ENCODE peak calls at places on chromosomes 1 and 21, in four cellular contexts. One of them, this sample, is unnamed. For H3K4me1, the result is how much of the 10 kb centered on the place peaks cover.

GRCh38 chr1:151639466-151639865 is 27.6 kb downstream of the SNX27 start:
- DNase-seq in H9: no peak
- DNase-seq in fibroblast of lung: peak
- DNase-seq in GM23338: no peak
- DNase-seq in this sample: no peak

GRCh38 chr1:244049969-244050834 is 881 bp upstream of the ZBTB18 start:
- DNase-seq in H9: no peak
- DNase-seq in fibroblast of lung: no peak
- DNase-seq in GM23338: peak
- DNase-seq in this sample: no peak

GRCh38 chr1:177311111-177311510 is 140.4 kb downstream of the BRINP2 start:
- DNase-seq in H9: no peak
- DNase-seq in fibroblast of lung: no peak
- DNase-seq in GM23338: no peak
- DNase-seq in this sample: no peak

GRCh38 chr1:116165572-116165971 is 54.4 kb downstream of the MAB21L3 start:
- DNase-seq in H9: no peak
- DNase-seq in fibroblast of lung: no peak
- DNase-seq in GM23338: no peak
- DNase-seq in this sample: no peak

GRCh38 chr1:42998381-42998780 is 39.7 kb upstream of the SLC2A1 start:
- DNase-seq in H9: no peak
- DNase-seq in fibroblast of lung: no peak
- DNase-seq in GM23338: no peak
- DNase-seq in this sample: no peak

GRCh38 chr1:172351347-172351746 is 69.1 kb upstream of the C1orf105 start:
- DNase-seq in H9: no peak
- DNase-seq in fibroblast of lung: peak
- DNase-seq in GM23338: no peak
- DNase-seq in this sample: no peak

GRCh38 chr1:8516793-8517556 is 199.1 kb downstream of the SLC45A1 start:
- DNase-seq in H9: no peak
- DNase-seq in fibroblast of lung: peak
- DNase-seq in GM23338: no peak
- DNase-seq in this sample: no peak

GRCh38 chr21:42777757-42778344 is 101.5 kb downstream of the WDR4 start:
- DNase-seq in H9: no peak
- DNase-seq in fibroblast of lung: no peak
- DNase-seq in GM23338: no peak
- DNase-seq in this sample: no peak

GRCh38 chr21:22711636-22712035 is 1713.4 kb downstream of the NCAM2 start:
- DNase-seq in H9: no peak
- DNase-seq in fibroblast of lung: no peak
- DNase-seq in GM23338: no peak
- DNase-seq in this sample: no peak

GRCh38 chr1:220368352-220369265 is 96.4 kb upstream of the RAB3GAP2 start:
- DNase-seq in H9: peak
- DNase-seq in fibroblast of lung: peak
- DNase-seq in GM23338: peak
- DNase-seq in this sample: peak

GRCh38 chr21:45263534-45263933 is 24.2 kb downstream of the POFUT2 start:
- DNase-seq in H9: peak
- DNase-seq in fibroblast of lung: no peak
- DNase-seq in GM23338: no peak
- DNase-seq in this sample: no peak

GRCh38 chr1:22745675-22746585 is 35.3 kb downstream of the EPHB2 start:
- DNase-seq in H9: no peak
- DNase-seq in fibroblast of lung: peak
- DNase-seq in GM23338: no peak
- DNase-seq in this sample: peak

GRCh38 chr21:34260598-34260997 is 103.2 kb upstream of the KCNE2 start:
- DNase-seq in H9: no peak
- DNase-seq in fibroblast of lung: no peak
- DNase-seq in GM23338: no peak
- DNase-seq in this sample: no peak

GRCh38 chr1:190168116-190168515 is 309.5 kb downstream of the BRINP3 start:
- DNase-seq in H9: no peak
- DNase-seq in fibroblast of lung: peak
- DNase-seq in GM23338: no peak
- DNase-seq in this sample: peak

GRCh38 chr1:216983823-216984222 is 260.6 kb upstream of the ESRRG start:
- DNase-seq in H9: no peak
- DNase-seq in fibroblast of lung: no peak
- DNase-seq in GM23338: no peak
- DNase-seq in this sample: no peak

GRCh38 chr1:234731371-234732085 is 121.5 kb upstream of the IRF2BP2 start:
- DNase-seq in H9: no peak
- DNase-seq in fibroblast of lung: peak
- DNase-seq in GM23338: no peak
- DNase-seq in this sample: no peak

GRCh38 chr1:51302270-51302669 is 28.1 kb downstream of the TTC39A start:
- DNase-seq in H9: no peak
- DNase-seq in fibroblast of lung: no peak
- DNase-seq in GM23338: no peak
- DNase-seq in this sample: no peak

GRCh38 chr1:40532844-40533424 is 1.5 kb downstream of the ZNF684 start:
- DNase-seq in H9: no peak
- DNase-seq in fibroblast of lung: peak
- DNase-seq in GM23338: peak
- DNase-seq in this sample: peak

GRCh38 chr1:243734311-243734700 is 115.7 kb downstream of the AKT3 start:
- DNase-seq in H9: no peak
- DNase-seq in fibroblast of lung: no peak
- DNase-seq in GM23338: no peak
- DNase-seq in this sample: no peak

GRCh38 chr1:226603030-226603960 is 54.7 kb downstream of the STUM start:
- DNase-seq in H9: no peak
- DNase-seq in fibroblast of lung: peak
- DNase-seq in GM23338: no peak
- DNase-seq in this sample: no peak

GRCh38 chr21:46052703-46053651 is 44.9 kb upstream of the COL6A2 start:
- DNase-seq in H9: peak
- DNase-seq in fibroblast of lung: peak
- DNase-seq in GM23338: no peak
- DNase-seq in this sample: peak

GRCh38 chr1:95018602-95019369 is 54.0 kb downstream of the ALG14 start:
- DNase-seq in H9: no peak
- DNase-seq in fibroblast of lung: no peak
- DNase-seq in GM23338: no peak
- DNase-seq in this sample: no peak

GRCh38 chr1:202105571-202106339 is 17.0 kb upstream of the GPR37L1 start:
- DNase-seq in H9: peak
- DNase-seq in fibroblast of lung: peak
- DNase-seq in GM23338: peak
- DNase-seq in this sample: peak

GRCh38 chr1:55965981-55966461 is 613.3 kb downstream of the PLPP3 start:
- DNase-seq in H9: no peak
- DNase-seq in fibroblast of lung: no peak
- DNase-seq in GM23338: no peak
- DNase-seq in this sample: no peak

GRCh38 chr1:18539171-18539570 is 58.4 kb downstream of the KLHDC7A start:
- DNase-seq in H9: peak
- DNase-seq in fibroblast of lung: no peak
- DNase-seq in GM23338: no peak
- DNase-seq in this sample: no peak
- TF ChIP-seq CTCF in H9: no peak
- TF ChIP-seq CTCF in fibroblast of lung: no peak
- TF ChIP-seq CTCF in GM23338: no peak
- TF ChIP-seq CTCF in this sample: no peak

GRCh38 chr1:1003618-1004419 is 3.9 kb upstream of the HES4 start:
- DNase-seq in H9: peak
- DNase-seq in fibroblast of lung: no peak
- DNase-seq in GM23338: no peak
- DNase-seq in this sample: no peak
- H3K4me1 ChIP-seq in H9: under half
- H3K4me1 ChIP-seq in fibroblast of lung: under half
- H3K4me1 ChIP-seq in GM23338: under half
- H3K4me1 ChIP-seq in this sample: under half

GRCh38 chr1:110235839-110236682 is 25.9 kb downstream of the KCNC4 start:
- DNase-seq in H9: no peak
- DNase-seq in fibroblast of lung: peak
- DNase-seq in GM23338: no peak
- DNase-seq in this sample: peak
- H3K4me2 ChIP-seq in H9: no peak
- H3K4me2 ChIP-seq in fibroblast of lung: no peak
- H3K4me2 ChIP-seq in GM23338: no peak
- H3K4me2 ChIP-seq in this sample: peak

GRCh38 chr1:167538657-167539056 is 14.9 kb downstream of the CREG1 start:
- DNase-seq in H9: peak
- DNase-seq in fibroblast of lung: peak
- DNase-seq in GM23338: peak
- DNase-seq in this sample: no peak
- TF ChIP-seq CTCF in H9: peak
- TF ChIP-seq CTCF in fibroblast of lung: peak
- TF ChIP-seq CTCF in GM23338: peak
- TF ChIP-seq CTCF in this sample: no peak

DNA sequence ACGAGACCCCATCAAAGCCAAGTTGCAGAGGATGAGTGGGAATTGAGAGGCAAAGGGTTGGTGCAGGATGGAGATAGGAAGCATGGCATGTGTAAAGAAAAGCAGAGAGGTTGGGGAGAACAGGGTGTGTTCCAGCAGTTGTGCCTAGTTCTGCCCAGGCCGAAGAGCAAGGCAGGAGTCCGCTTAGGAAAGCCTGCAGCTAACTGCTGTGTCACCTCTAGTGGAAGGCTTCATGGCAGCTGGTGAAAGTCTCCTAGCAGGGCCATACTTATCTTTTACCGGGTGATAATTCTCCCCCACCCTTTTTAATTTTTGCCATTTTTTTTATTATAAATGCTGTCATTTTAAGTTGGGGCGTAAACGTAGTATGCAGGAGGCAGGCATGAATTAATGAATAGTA is 93.6 kb downstream of the NFIA start:
- DNase-seq in H9: no peak
- DNase-seq in fibroblast of lung: no peak
- DNase-seq in GM23338: no peak
- DNase-seq in this sample: no peak
- H3K4me1 ChIP-seq in H9: under half
- H3K4me1 ChIP-seq in fibroblast of lung: under half
- H3K4me1 ChIP-seq in GM23338: under half
- H3K4me1 ChIP-seq in this sample: under half

GRCh38 chr1:154446292-154446691 is 41.1 kb downstream of the IL6R start:
- DNase-seq in H9: no peak
- DNase-seq in fibroblast of lung: peak
- DNase-seq in GM23338: no peak
- DNase-seq in this sample: no peak

GRCh38 chr1:154442006-154442740 is 37.0 kb downstream of the IL6R start:
- DNase-seq in H9: no peak
- DNase-seq in fibroblast of lung: no peak
- DNase-seq in GM23338: peak
- DNase-seq in this sample: no peak

GRCh38 chr1:154448271-154448905 is 43.2 kb downstream of the IL6R start:
- DNase-seq in H9: no peak
- DNase-seq in fibroblast of lung: no peak
- DNase-seq in GM23338: no peak
- DNase-seq in this sample: no peak

GRCh38 chr1:154443274-154444013 is 38.3 kb downstream of the IL6R start:
- DNase-seq in H9: no peak
- DNase-seq in fibroblast of lung: no peak
- DNase-seq in GM23338: no peak
- DNase-seq in this sample: no peak

DNA sequence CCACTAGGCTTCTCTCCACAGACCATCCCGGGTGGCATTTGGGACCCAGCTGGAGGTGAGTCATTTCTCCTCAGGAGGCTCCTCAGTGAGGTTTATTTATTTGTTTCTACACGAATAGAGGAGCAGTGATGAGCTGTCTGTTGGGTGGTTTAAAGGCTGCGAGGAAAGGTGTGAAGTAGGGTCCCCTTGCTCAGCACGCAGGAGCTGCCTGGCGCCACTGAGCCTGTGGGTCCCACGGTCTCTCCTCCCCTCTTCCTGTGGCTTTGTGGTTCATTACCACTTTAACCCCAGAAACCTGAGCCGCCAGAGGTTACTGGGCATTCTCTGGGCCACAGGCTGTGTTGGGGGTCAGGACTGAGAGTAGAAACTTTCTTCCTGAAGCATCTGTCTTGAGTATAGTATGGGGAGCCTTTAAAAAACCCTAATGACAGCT is 39.9 kb downstream of the IL6R start:
- DNase-seq in H9: no peak
- DNase-seq in fibroblast of lung: peak
- DNase-seq in GM23338: no peak
- DNase-seq in this sample: no peak
- H3K4me2 ChIP-seq in H9: no peak
- H3K4me2 ChIP-seq in fibroblast of lung: peak
- H3K4me2 ChIP-seq in GM23338: no peak
- H3K4me2 ChIP-seq in this sample: no peak

GRCh38 chr1:212138441-212138840 is 102.9 kb downstream of the DTL start:
- DNase-seq in H9: no peak
- DNase-seq in fibroblast of lung: no peak
- DNase-seq in GM23338: no peak
- DNase-seq in this sample: peak
- TF ChIP-seq CTCF in H9: no peak
- TF ChIP-seq CTCF in fibroblast of lung: no peak
- TF ChIP-seq CTCF in GM23338: no peak
- TF ChIP-seq CTCF in this sample: no peak

DNA sequence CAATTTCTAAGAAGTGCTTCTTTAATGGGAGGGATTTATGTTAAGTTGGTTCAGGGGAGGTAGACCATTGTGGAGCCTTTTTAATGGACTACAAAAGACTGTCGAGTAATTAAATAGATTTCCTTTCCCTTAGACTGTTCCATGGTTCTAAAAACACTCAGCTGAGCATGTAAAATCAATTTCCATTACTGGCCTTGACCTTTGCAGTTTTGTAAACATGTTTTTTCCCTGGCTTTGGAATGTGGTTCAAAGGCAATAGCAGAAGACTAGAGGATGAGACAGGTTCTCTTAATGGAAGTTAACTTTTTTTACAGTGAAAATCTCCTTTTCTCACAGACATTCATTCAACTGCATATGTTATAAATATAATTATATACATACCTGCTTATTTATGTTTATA is 37.6 kb upstream of the BTG3 start:
- DNase-seq in H9: no peak
- DNase-seq in fibroblast of lung: no peak
- DNase-seq in GM23338: no peak
- DNase-seq in this sample: no peak
- H3K4me1 ChIP-seq in H9: under half
- H3K4me1 ChIP-seq in fibroblast of lung: under half
- H3K4me1 ChIP-seq in GM23338: under half
- H3K4me1 ChIP-seq in this sample: under half

This sample was measured in PC-9.